ENCODE peak calls at places on chromosomes 16 and 17, in seven cellular contexts. F is stimulated activated CD8-positive, alpha-beta memory T cell treated with anti-CD3 and anti-CD28 coated beads, Interleukin-7, amount 100 ng/mL, for 1 hour; W is EL; L is GM12865; M is occipital lobe; Z is NCI-H1048; X is progenitor cell of endocrine pancreas. K is an unnamed sample.
A peak's percentile ranks its signal among the peaks of the same experiment; 100 is the strongest.

GRCh38 chr16:88192601-88193000 is 190.2 kb upstream of the ZNF469 start:
- DNase-seq in F (no peak), Z (no peak), W (no peak), L (no peak), M (no peak), X (no peak), K (no peak)

GRCh38 chr16:72191551-72191950 is 19.6 kb upstream of the PMFBP1 start:
- DNase-seq in W (no peak), X (no peak), L (no peak), M (no peak), Z (no peak), F (no peak), K (no peak)

GRCh38 chr16:81524382-81524781 is 79.8 kb downstream of the CMIP start:
- DNase-seq in M (no peak), F (peak; percentile 18), W (no peak), Z (no peak), L (no peak), X (no peak), K (no peak)

GRCh38 chr16:56125922-56126321 is 65.4 kb upstream of the GNAO1 start:
- DNase-seq in W (no peak), F (no peak), L (no peak), M (no peak), X (no peak), Z (no peak), K (no peak)

GRCh38 chr16:12611006-12611477 is 192.6 kb downstream of the CPPED1 start:
- DNase-seq in M (no peak), Z (no peak), W (no peak), F (no peak), L (no peak), X (no peak), K (no peak)

GRCh38 chr17:78478757-78479297 is 98.4 kb downstream of the DNAH17 start:
- DNase-seq in W (no peak), L (peak; percentile 63), Z (no peak), X (no peak), F (no peak), M (no peak), K (no peak)

GRCh38 chr16:72240949-72241348 is 69.0 kb upstream of the PMFBP1 start:
- DNase-seq in Z (no peak), X (no peak), M (no peak), F (no peak), W (no peak), L (no peak), K (no peak)

GRCh38 chr17:64544742-64545141 is 38.0 kb downstream of the CEP95 start:
- DNase-seq in Z (no peak), M (no peak), L (no peak), W (no peak), X (no peak), F (no peak), K (no peak)

GRCh38 chr17:59381716-59382570 is 50.5 kb downstream of the YPEL2 start:
- DNase-seq in F (no peak), Z (no peak), L (no peak), W (no peak), M (peak; percentile 78), X (no peak), K (no peak)

GRCh38 chr16:53282328-53282727 is 151.9 kb upstream of the RBL2 start:
- DNase-seq in F (no peak), Z (no peak), W (no peak), M (no peak), L (no peak), X (no peak), K (no peak)